ENCODE peak calls at places on chromosome 1, in ten cellular contexts. B, E, P, Y, V, D, Q, Z, C and F are unnamed samples.

GRCh38 chr1:109250454-109251276 is 1.3 kb downstream of the CELSR2 start:
- DNase-seq in Y (no peak), Q (no peak), Z (no peak), P (no peak), E (no peak), D (no peak), B (no peak), V (no peak), C (no peak), F (peak; percentile 48)

GRCh38 chr1:238063454-238063853 is 172.7 kb upstream of the ZP4 start:
- DNase-seq in V (no peak), C (peak; percentile 90), D (peak; percentile 62), E (no peak), Z (no peak), B (no peak), P (peak; percentile 86), Q (no peak), Y (peak; percentile 89), F (no peak)

GRCh38 chr1:145714524-145715111 is 4.7 kb upstream of the CD160 start:
- DNase-seq in B (no peak), C (no peak), Y (no peak), Z (no peak), P (no peak), Q (no peak), V (no peak), D (no peak), E (no peak), F (no peak)

GRCh38 chr1:205927676-205928075 is 15.6 kb downstream of the SLC26A9 start:
- DNase-seq in C (no peak), Q (no peak), B (no peak), E (no peak), P (peak; percentile 48), V (no peak), D (no peak), Z (no peak), Y (no peak), F (peak; percentile 65)

GRCh38 chr1:222769968-222770620 is 33.1 kb downstream of the FAM177B start:
- DNase-seq in Y (no peak), E (no peak), D (no peak), B (no peak), C (no peak), Q (no peak), V (no peak), Z (no peak), P (no peak), F (no peak)

GRCh38 chr1:245052258-245052657 is 102.5 kb upstream of the KIF26B start:
- DNase-seq in Q (no peak), C (no peak), V (no peak), E (no peak), B (no peak), D (no peak), Y (no peak), P (no peak), Z (no peak), F (no peak)

GRCh38 chr1:29677028-29678024 is 441.0 kb downstream of the PTPRU start:
- DNase-seq in B (peak; percentile 6), Q (no peak), D (no peak), E (no peak), P (no peak), V (no peak), C (no peak), Y (no peak), Z (no peak), F (no peak)

GRCh38 chr1:246506440-246506784 is 667 bp downstream of the SMYD3 start:
- DNase-seq in Q (peak; percentile 33), E (no peak), C (no peak), B (no peak), Y (peak; percentile 7), D (peak; percentile 21), Z (no peak), V (no peak), P (no peak), F (no peak)

GRCh38 chr1:245356891-245357585 is 202.3 kb downstream of the KIF26B start:
- DNase-seq in Z (no peak), C (no peak), P (no peak), B (no peak), V (no peak), E (no peak), Y (no peak), D (no peak), Q (no peak), F (peak; percentile 15)

DNA sequence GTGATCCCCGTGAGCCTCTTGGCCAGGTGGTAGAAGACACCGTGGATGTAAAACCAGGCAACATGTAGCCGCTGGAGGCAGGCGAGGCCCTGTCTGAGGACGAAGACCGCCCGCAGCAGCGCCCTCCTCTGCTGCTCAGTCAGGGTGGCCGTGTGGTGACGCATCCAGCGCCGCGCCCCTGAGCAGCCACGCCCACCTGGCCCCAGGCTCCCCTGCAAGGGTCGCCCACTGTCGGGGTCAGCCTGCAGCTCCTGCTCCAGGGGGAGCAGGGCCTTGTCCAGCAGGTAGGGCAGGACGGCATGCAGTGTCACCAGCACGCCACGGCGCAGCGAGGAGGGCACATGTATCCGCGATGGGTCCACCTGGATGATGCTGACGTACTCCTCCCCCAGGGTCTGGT is 3.9 kb downstream of the PEX10 start:
- DNase-seq in V (no peak), Y (no peak), Q (no peak), Z (no peak), C (no peak), B (no peak), P (no peak), D (no peak), E (no peak), F (no peak)
- H3K4me3 ChIP-seq in V (no peak overlapping the region), Y (no peak overlapping the region), Q (no peak overlapping the region), Z (no peak overlapping the region), C (no peak overlapping the region), B (no peak overlapping the region), P (no peak overlapping the region), D (no peak overlapping the region), E (no peak overlapping the region), F (no peak overlapping the region)

GRCh38 chr1:38819516-38819915 is 40.1 kb downstream of the RRAGC start:
- DNase-seq in D (no peak), Q (no peak), V (no peak), Y (no peak), P (no peak), Z (no peak), C (no peak), E (no peak), B (no peak), F (no peak)

GRCh38 chr1:38818706-38819439 is 40.7 kb downstream of the RRAGC start:
- DNase-seq in D (no peak), Y (no peak), V (no peak), E (no peak), Q (no peak), B (no peak), Z (no peak), C (no peak), P (no peak), F (no peak)

GRCh38 chr1:38815903-38816627 is 43.5 kb downstream of the RRAGC start:
- DNase-seq in Q (no peak), B (no peak), Y (no peak), D (peak; percentile 93), E (no peak), C (no peak), V (no peak), P (no peak), Z (no peak), F (no peak)

GRCh38 chr1:38817958-38818705 is 41.4 kb downstream of the RRAGC start:
- DNase-seq in E (no peak), C (no peak), Y (no peak), V (no peak), Q (no peak), Z (peak; percentile 51), P (no peak), B (no peak), D (peak; percentile 36), F (peak; percentile 88)

GRCh38 chr1:38817267-38817957 is 42.2 kb downstream of the RRAGC start:
- DNase-seq in Y (no peak), V (no peak), E (no peak), D (no peak), Z (no peak), Q (no peak), P (no peak), B (no peak), C (no peak), F (no peak)
- H3K4me3 ChIP-seq in Y (no peak overlapping the region), V (no peak overlapping the region), E (peak overlapping the region; percentile 55), D (no peak overlapping the region), Z (no peak overlapping the region), Q (no peak overlapping the region), P (no peak overlapping the region), B (no peak overlapping the region), C (no peak overlapping the region), F (peak overlapping the region; percentile 34)

DNA sequence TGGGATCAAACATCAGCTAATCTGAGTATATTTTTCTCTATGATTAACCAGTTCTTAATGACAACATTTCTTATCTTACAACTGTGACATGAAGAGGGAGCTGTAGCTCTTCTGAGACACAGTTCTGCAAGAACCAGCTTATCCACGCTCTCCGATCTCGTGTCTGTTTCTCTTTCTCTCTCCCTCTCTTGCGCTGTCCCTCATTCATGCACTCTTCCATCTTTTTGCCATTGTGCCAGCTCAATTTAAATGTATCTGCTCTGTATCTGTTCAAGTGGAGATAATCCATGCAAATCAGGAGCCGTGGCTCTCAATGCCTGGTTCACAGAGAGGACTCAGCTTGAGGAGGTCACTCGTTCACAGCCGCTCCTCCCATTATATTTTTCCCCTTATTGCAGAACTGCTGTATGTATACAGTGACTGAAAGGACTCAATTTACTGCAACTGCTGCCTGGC is 494.7 kb upstream of the ADGRL2 start:
- DNase-seq in E (no peak), Z (no peak), D (peak; percentile 65), B (peak; percentile 3), C (peak; percentile 36), V (no peak), Y (peak; percentile 63), Q (no peak), P (no peak), F (no peak)
- H3K4me3 ChIP-seq in E (peak overlapping the region; percentile 69), Z (no peak overlapping the region), D (peak overlapping the region; percentile 21), B (no peak overlapping the region), C (peak overlapping the region; percentile 46), V (peak overlapping the region; percentile 44), Y (peak overlapping the region; percentile 48), Q (no peak overlapping the region), P (no peak overlapping the region), F (peak overlapping the region; percentile 67)

GRCh38 chr1:48190893-48191292 is 31.6 kb upstream of the SLC5A9 start:
- DNase-seq in Q (no peak), C (peak; percentile 84), Y (no peak), Z (no peak), D (no peak), P (no peak), B (no peak), E (no peak), V (no peak), F (no peak)

GRCh38 chr1:48182441-48182840 is 40.1 kb upstream of the SLC5A9 start:
- DNase-seq in Y (no peak), B (no peak), Z (no peak), C (peak; percentile 80), Q (peak; percentile 22), D (peak; percentile 62), V (no peak), P (no peak), E (no peak), F (no peak)

DNA sequence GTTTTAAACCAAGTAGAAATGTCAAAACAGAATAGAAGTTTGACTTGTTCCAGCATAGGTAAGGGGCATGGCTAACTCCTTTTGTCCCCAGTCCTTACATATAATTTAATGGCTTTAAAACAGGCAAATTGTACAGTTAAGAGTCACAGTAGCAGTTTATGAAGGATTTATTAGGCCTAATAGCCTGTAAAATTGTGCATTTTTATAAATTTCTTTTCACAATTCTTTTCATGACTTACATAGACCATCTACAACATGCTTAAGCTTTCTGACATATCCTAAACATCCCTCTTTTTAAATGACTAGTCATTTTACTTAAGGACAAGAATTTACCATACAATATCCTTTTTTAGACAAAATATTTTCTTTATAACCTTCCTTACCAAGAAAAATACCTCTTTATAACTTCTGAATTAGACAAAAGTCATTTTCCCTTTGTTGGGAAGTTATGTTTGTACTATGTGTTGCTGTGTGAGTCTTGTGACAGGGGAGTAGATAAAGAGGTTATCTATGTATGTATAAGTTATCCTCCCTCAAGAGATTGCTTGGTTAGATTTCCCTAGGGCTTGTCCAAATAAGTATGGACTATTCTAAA is 34.5 kb upstream of the SLC5A9 start:
- DNase-seq in E (no peak), Z (no peak), Q (peak; percentile 18), C (no peak), V (no peak), Y (no peak), B (no peak), D (no peak), P (no peak), F (no peak)
- H3K4me3 ChIP-seq in E (no peak overlapping the region), Z (no peak overlapping the region), Q (no peak overlapping the region), C (no peak overlapping the region), V (no peak overlapping the region), Y (no peak overlapping the region), B (no peak overlapping the region), D (no peak overlapping the region), P (no peak overlapping the region), F (no peak overlapping the region)